ENCODE peak calls at places on chromosome 20, in six cellular contexts. X is HCT116, O is lower leg skin, A is transverse colon, B is body of pancreas, L is tibial nerve. G is an unnamed sample.

GRCh38 chr20:63125581-63125892 is 90.4 kb downstream of the YTHDF1 start:
- DNase-seq in X (no peak), O (no peak), A (no peak), B (no peak), L (no peak), G (no peak)

GRCh38 chr20:4068708-4069107 is 53.4 kb upstream of the RNF24 start:
- DNase-seq in X (no peak), O (no peak), A (peak), B (peak), L (no peak), G (peak)

GRCh38 chr20:17680128-17680835 is 1.8 kb downstream of the RRBP1 start:
- DNase-seq in X (no peak), O (peak), A (peak), B (peak), L (no peak), G (peak)

GRCh38 chr20:54733687-54734086 is 258.3 kb downstream of the DOK5 start:
- DNase-seq in X (no peak), O (no peak), A (no peak), B (no peak), L (no peak), G (no peak)

GRCh38 chr20:40600441-40601235 is 88.4 kb downstream of the MAFB start:
- DNase-seq in X (no peak), O (no peak), A (no peak), B (no peak), L (no peak), G (no peak)

GRCh38 chr20:11063459-11063858 is 389.7 kb upstream of the JAG1 start:
- DNase-seq in X (no peak), O (no peak), A (no peak), B (no peak), L (no peak), G (no peak)

GRCh38 chr20:2305946-2306345 is 10.1 kb downstream of the TGM3 start:
- DNase-seq in X (no peak), O (peak), A (peak), B (no peak), L (no peak), G (no peak)

GRCh38 chr20:9068896-9069663 is at the start of gene PLCB4:
- DNase-seq in X (no peak), O (peak), A (peak), B (peak), L (peak), G (peak)

GRCh38 chr20:50670126-50670862 is 21.0 kb downstream of the RIPOR3 start:
- DNase-seq in X (no peak), O (no peak), A (no peak), B (peak), L (no peak), G (no peak)

GRCh38 chr20:56515657-56516381 is 8.7 kb upstream of the FAM209A start:
- DNase-seq in X (no peak), O (no peak), A (no peak), B (no peak), L (no peak), G (no peak)

GRCh38 chr20:13029687-13030510 is 21.1 kb downstream of the SPTLC3 start:
- DNase-seq in X (peak), O (peak), A (peak), B (peak), L (no peak), G (no peak)

GRCh38 chr20:54469293-54469692 is 6.1 kb upstream of the DOK5 start:
- DNase-seq in X (no peak), O (no peak), A (no peak), B (no peak), L (no peak), G (no peak)

GRCh38 chr20:56247954-56248782 is at the start of gene MC3R:
- DNase-seq in X (peak), O (no peak), A (peak), B (peak), L (no peak), G (peak)

GRCh38 chr20:51481311-51481997 is 61.1 kb downstream of the NFATC2 start:
- DNase-seq in X (no peak), O (no peak), A (no peak), B (no peak), L (no peak), G (no peak)

GRCh38 chr20:47791084-47791599 is 5.9 kb upstream of the SULF2 start:
- DNase-seq in X (no peak), O (no peak), A (no peak), B (no peak), L (no peak), G (no peak)

GRCh38 chr20:33518071-33518470 is 28.2 kb downstream of the CBFA2T2 start:
- DNase-seq in X (no peak), O (no peak), A (no peak), B (no peak), L (no peak), G (no peak)

GRCh38 chr20:57991211-57991841 is 237.1 kb downstream of the ANKRD60 start:
- DNase-seq in X (no peak), O (peak), A (peak), B (no peak), L (no peak), G (no peak)

GRCh38 chr20:51387125-51387865 is 155.2 kb downstream of the NFATC2 start:
- DNase-seq in X (no peak), O (no peak), A (no peak), B (no peak), L (no peak), G (no peak)

GRCh38 chr20:17867119-17867518 is 101.5 kb downstream of the SNX5 start:
- DNase-seq in X (no peak), O (no peak), A (no peak), B (no peak), L (no peak), G (no peak)

GRCh38 chr20:11799131-11799800 is 118.4 kb upstream of the BTBD3 start:
- DNase-seq in X (no peak), O (no peak), A (no peak), B (no peak), L (no peak), G (no peak)

GRCh38 chr20:8647868-8648495 is 420.9 kb upstream of the PLCB4 start:
- DNase-seq in X (no peak), O (no peak), A (peak), B (peak), L (no peak), G (no peak)

GRCh38 chr20:64065973-64066341 is 3.0 kb downstream of the TCEA2 start:
- DNase-seq in X (peak), O (no peak), A (peak), B (no peak), L (no peak), G (peak)

GRCh38 chr20:54123587-54124180 is 50.1 kb downstream of the CYP24A1 start:
- DNase-seq in X (peak), O (no peak), A (peak), B (peak), L (no peak), G (no peak)

GRCh38 chr20:34213213-34213612 is 28.0 kb upstream of the ASIP start:
- DNase-seq in X (no peak), O (no peak), A (no peak), B (no peak), L (no peak), G (no peak)

GRCh38 chr20:3340443-3340842 is 67.0 kb downstream of the DNAAF9 start:
- DNase-seq in X (no peak), O (peak), A (peak), B (peak), L (peak), G (no peak)

GRCh38 chr20:39310363-39311037 is 348.4 kb downstream of the DHX35 start:
- DNase-seq in X (no peak), O (no peak), A (no peak), B (no peak), L (no peak), G (no peak)

GRCh38 chr20:4192378-4193048 is 177.2 kb upstream of the RNF24 start:
- DNase-seq in X (no peak), O (no peak), A (no peak), B (no peak), L (no peak), G (peak)

GRCh38 chr20:53165452-53165851 is 193.3 kb downstream of the TSHZ2 start:
- DNase-seq in X (no peak), O (no peak), A (no peak), B (no peak), L (no peak), G (no peak)

GRCh38 chr20:44008806-44009678 is 94.4 kb downstream of the TOX2 start:
- DNase-seq in X (no peak), O (peak), A (no peak), B (no peak), L (no peak), G (no peak)

GRCh38 chr20:60050193-60050960 is 92.2 kb downstream of the CDH26 start:
- DNase-seq in X (peak), O (peak), A (peak), B (peak), L (no peak), G (no peak)

GRCh38 chr20:62531046-62531838 is 55.4 kb upstream of the GATA5 start:
- DNase-seq in X (no peak), O (no peak), A (no peak), B (no peak), L (no peak), G (peak)

GRCh38 chr20:58312836-58313235 is 3.3 kb downstream of the RAB22A start:
- DNase-seq in X (no peak), O (no peak), A (no peak), B (no peak), L (no peak), G (no peak)

GRCh38 chr20:44720617-44720993 is 5.4 kb downstream of the CCN5 start:
- DNase-seq in X (peak), O (peak), A (no peak), B (no peak), L (no peak), G (no peak)

GRCh38 chr20:49285813-49286494 is 8.1 kb upstream of the ZNFX1 start:
- DNase-seq in X (no peak), O (no peak), A (no peak), B (no peak), L (no peak), G (no peak)
- TF ChIP-seq POLR2A in X (no peak), O (no peak), A (no peak), B (no peak), L (no peak), G (no peak)

GRCh38 chr20:25496968-25497401 is 88.3 kb downstream of the NINL start:
- DNase-seq in X (no peak), O (no peak), A (no peak), B (no peak), L (no peak), G (no peak)
- TF ChIP-seq POLR2A in X (no peak), O (no peak), A (no peak), B (no peak), L (no peak), G (no peak)

GRCh38 chr20:35451295-35451694 is 4.1 kb upstream of the CEP250 start:
- DNase-seq in X (no peak), O (no peak), A (no peak), B (no peak), L (no peak), G (no peak)

GRCh38 chr20:35458388-35458787 is 3.0 kb downstream of the CEP250 start:
- DNase-seq in X (no peak), O (no peak), A (no peak), B (no peak), L (no peak), G (no peak)

GRCh38 chr20:35453647-35454046 is 1.8 kb upstream of the CEP250 start:
- DNase-seq in X (no peak), O (no peak), A (no peak), B (no peak), L (no peak), G (no peak)

GRCh38 chr20:35454881-35455609 is at the start of gene CEP250:
- DNase-seq in X (peak), O (peak), A (peak), B (peak), L (peak), G (peak)
- TF ChIP-seq POLR2A in X (peak), O (no peak), A (no peak), B (peak), L (no peak), G (peak)

GRCh38 chr20:20711413-20711812 is 1.0 kb downstream of the RALGAPA2 start:
- DNase-seq in X (no peak), O (no peak), A (peak), B (peak), L (no peak), G (no peak)

GRCh38 chr20:20712004-20712473 is 405 bp downstream of the RALGAPA2 start:
- DNase-seq in X (no peak), O (peak), A (peak), B (peak), L (no peak), G (no peak)

GRCh38 chr20:20710443-20710842 is 2.0 kb downstream of the RALGAPA2 start:
- DNase-seq in X (no peak), O (no peak), A (no peak), B (no peak), L (no peak), G (no peak)

GRCh38 chr20:20709858-20710257 is 2.6 kb downstream of the RALGAPA2 start:
- DNase-seq in X (no peak), O (no peak), A (no peak), B (peak), L (no peak), G (no peak)

DNA sequence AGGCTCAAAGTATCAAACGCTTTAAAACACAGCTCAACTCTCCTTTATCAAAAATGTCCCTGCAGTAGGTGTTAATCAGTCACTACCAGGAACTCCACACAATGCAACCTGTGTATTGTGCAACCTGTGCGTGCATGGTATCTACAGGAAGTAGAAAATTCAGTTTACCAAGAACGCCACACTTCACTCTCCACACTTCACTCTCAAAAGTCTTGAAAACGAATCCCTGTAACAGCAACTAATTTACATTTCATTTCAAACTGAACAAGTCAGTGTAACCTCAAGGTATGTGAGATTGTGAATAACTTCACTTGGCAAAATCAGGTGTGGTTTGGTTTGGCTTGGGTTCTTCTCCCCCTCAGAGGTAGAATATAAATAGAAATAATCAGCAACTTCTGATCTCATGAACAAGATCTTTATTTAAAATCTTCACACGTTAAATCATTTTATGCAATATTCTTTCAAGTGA is 1.6 kb downstream of the RALGAPA2 start:
- DNase-seq in X (no peak), O (no peak), A (peak), B (peak), L (no peak), G (peak)
- TF ChIP-seq POLR2A in X (no peak), O (no peak), A (peak), B (peak), L (no peak), G (no peak)

GRCh38 chr20:32358632-32358882 is 426 bp downstream of the ASXL1 start:
- DNase-seq in X (no peak), O (no peak), A (no peak), B (no peak), L (no peak), G (no peak)

GRCh38 chr20:32359633-32360332 is 1.7 kb downstream of the ASXL1 start:
- DNase-seq in X (no peak), O (no peak), A (no peak), B (no peak), L (no peak), G (peak)

GRCh38 chr20:32358883-32359632 is 927 bp downstream of the ASXL1 start:
- DNase-seq in X (no peak), O (peak), A (peak), B (peak), L (peak), G (peak)

GRCh38 chr20:32356935-32357868 is 929 bp upstream of the ASXL1 start:
- DNase-seq in X (peak), O (peak), A (peak), B (peak), L (no peak), G (peak)

DNA sequence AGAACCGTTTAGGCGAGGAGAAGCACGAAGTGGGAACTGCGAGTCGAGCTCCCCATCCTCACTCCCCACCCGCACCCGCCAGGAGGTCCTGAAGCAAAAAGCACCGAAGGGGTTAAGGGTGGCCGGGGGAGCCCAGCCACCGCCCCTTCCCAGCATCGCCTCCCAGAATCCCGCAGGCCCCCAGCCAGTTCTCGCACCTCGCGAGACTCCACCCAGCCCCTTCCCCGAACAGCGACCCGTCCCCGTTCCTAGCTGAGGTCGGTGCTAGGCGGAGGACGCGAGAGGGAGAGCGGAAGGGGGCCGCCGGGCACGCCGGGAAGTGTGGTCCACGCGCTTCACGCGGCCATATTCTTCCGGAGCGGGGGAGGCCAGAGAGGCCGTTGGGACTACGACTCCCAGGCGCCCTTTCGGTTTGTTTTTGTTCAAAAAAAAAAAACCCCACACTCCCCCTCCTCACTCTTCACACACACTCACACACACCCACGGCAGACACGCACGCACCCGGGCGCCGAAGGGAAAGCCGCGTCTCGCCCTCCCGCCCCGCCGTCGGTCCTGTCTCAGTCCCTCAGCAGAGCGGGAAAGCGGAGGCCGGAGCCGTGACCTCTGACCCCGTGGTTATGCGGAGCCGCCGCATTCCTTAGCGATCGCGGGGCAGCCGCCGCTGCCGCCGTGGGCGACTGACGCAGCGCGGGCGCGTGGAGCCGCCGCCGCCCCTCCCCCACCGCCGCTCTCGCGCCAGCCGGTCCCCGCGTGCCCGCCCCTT is at the start of gene ASXL1:
- DNase-seq in X (peak), O (peak), A (peak), B (peak), L (peak), G (peak)
- TF ChIP-seq POLR2A in X (no peak), O (no peak), A (peak), B (peak), L (no peak), G (peak)

DNA sequence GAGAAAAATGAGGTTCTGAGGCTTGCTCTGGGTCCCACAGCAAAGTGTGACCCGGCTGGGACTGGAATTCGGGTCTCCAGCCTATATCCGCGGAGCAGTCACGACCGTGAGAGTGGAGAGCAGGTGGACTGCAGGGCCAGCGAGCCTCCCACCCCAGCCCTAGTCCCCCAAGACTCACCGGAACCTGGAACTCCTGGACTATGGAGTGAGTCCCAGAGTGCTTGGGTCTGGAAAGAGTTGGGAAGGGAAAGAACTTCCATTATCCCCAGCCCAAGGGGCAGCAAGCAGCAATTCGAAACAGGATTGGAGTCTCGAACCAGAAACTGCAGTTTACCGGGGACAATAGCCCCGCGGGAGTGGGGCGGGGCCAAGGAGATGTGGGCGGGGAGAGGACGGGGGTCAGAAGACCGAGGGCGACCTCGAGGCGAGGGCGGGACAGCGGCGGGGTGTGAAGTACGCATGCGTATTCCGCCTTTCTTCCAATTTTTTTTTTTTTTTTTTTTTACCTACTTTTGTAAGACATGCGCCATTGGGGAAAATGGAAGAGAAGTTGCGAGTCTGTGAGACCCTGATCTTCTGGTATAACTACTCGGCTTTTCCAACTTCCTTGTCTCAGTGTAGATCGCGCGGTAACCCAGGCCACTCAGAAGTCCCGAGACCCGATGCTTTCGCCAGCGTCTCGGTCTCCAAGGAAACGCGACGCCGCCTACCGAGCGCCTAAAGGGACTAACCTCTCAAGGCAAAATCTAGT is at the start of gene C20orf96:
- DNase-seq in X (peak), O (peak), A (peak), B (peak), L (peak), G (peak)
- TF ChIP-seq POLR2A in X (peak), O (no peak), A (no peak), B (peak), L (no peak), G (peak)

GRCh38 chr20:31594558-31595379 is 10.3 kb upstream of the ID1 start:
- DNase-seq in X (no peak), O (no peak), A (peak), B (no peak), L (no peak), G (no peak)
- TF ChIP-seq POLR2A in X (no peak), O (no peak), A (no peak), B (no peak), L (no peak), G (no peak)

DNA sequence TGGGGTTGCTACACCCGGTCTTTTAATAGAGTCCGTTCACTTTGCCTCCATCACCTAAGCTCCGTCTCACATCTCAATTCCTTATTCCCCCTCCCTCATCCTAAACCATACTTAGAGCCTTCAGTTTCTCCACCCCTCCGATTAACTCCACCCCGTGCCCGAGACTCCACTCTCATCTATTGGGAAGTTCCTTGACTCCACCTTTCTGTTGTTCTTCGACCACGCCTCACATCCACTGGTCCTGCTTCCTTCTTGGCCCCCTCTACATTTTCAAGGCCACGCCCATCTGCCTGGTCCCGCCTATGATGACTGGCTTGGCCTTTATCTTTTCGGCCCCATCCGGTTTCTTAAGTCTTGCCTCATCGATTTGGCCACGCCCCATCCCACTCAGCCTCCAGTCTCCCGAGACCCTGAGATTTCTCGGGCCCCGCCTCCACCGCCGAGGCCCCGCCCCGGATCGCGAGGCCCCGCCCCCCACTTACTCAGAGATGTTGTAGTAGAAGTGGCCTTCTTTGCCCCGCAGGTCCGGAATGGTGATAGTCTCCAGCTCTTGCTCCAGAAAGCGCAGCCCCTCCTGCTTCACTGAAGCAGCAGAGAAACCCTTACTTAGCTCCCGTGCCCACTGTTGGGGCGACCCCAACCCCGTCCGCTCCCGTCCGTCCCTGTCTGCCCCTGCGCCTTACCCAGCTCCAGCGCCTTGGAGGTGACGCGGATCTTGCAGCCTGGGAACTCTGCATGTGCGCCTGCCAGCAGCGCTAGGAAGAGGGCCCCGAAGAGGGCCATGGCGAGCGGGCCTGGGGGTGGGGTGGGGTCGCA is 1.1 kb downstream of the PLTP start:
- DNase-seq in X (peak), O (peak), A (peak), B (peak), L (peak), G (peak)
- TF ChIP-seq POLR2A in X (no peak), O (no peak), A (peak), B (peak), L (no peak), G (peak)